ENCODE peak calls at places on chromosomes 4 and X, in five cellular contexts. K is right atrium auricular region, M is GM12865, E is kidney epithelial cell, W is neural crest cell. V is an unnamed sample.

GRCh38 chrX:120251471-120252011 is 929 bp downstream of the ZBTB33 start:
- DNase-seq in K (no peak), M (peak; percentile 40), E (no peak), W (peak; percentile 4), V (peak; percentile 31)

GRCh38 chr4:102608190-102608589 is 107.0 kb downstream of the NFKB1 start:
- DNase-seq in K (no peak), M (no peak), E (no peak), W (no peak), V (no peak)

GRCh38 chr4:80492761-80493160 is 157.2 kb downstream of the CFAP299 start:
- DNase-seq in K (no peak), M (peak; percentile 7), E (no peak), W (no peak), V (no peak)

GRCh38 chr4:73853246-73853704 is at the start of gene PF4V1:
- DNase-seq in K (no peak), M (no peak), E (no peak), W (no peak), V (peak; percentile 31)

GRCh38 chr4:40247350-40247749 is 50.5 kb downstream of the RHOH start:
- DNase-seq in K (no peak), M (peak; percentile 68), E (no peak), W (no peak), V (no peak)

GRCh38 chr4:2072971-2073807 is 14.1 kb downstream of the NAT8L start:
- DNase-seq in K (no peak), M (no peak), E (no peak), W (no peak), V (peak; percentile 60)

GRCh38 chr4:84298023-84298718 is 200.9 kb downstream of the NKX6-1 start:
- DNase-seq in K (no peak), M (no peak), E (no peak), W (no peak), V (no peak)

GRCh38 chrX:151359931-151360871 is 36.8 kb upstream of the VMA21 start:
- DNase-seq in K (no peak), M (peak; percentile 16), E (no peak), W (peak; percentile 43), V (peak; percentile 30)

GRCh38 chrX:97898798-97899197 is 1015.1 kb downstream of the RPA4 start:
- DNase-seq in K (no peak), M (no peak), E (peak; percentile 26), W (no peak), V (no peak)

GRCh38 chr4:173866289-173866688 is 336.3 kb upstream of the HAND2 start:
- DNase-seq in K (no peak), M (no peak), E (no peak), W (no peak), V (no peak)

V was measured in upper lobe of left lung.